ENCODE peak calls at places on chromosomes 5 and 9, in four cellular contexts. S is HepG2, I is K562, F is H1. D is an unnamed sample.

GRCh38 chr5:32223972-32224608 is 50.0 kb upstream of the GOLPH3 start:
- DNase-seq in F (peak), I (no peak), S (peak), D (peak)

GRCh38 chr5:169300468-169301385 is at the start of gene SLIT3:
- DNase-seq in F (peak), I (peak), S (no peak), D (peak)

GRCh38 chr5:35050541-35051126 is 2.9 kb upstream of the AGXT2 start:
- DNase-seq in S (peak), F (no peak), I (no peak), D (no peak)

GRCh38 chr5:150710165-150710564 is 9.3 kb upstream of the RBM22 start:
- DNase-seq in F (no peak), S (no peak), I (peak), D (peak)

GRCh38 chr9:111992523-111992922 is 95.9 kb downstream of the UGCG start:
- DNase-seq in F (no peak), S (no peak), I (no peak), D (no peak)

GRCh38 chr5:168262042-168262743 is 29.3 kb upstream of the WWC1 start:
- DNase-seq in F (no peak), S (no peak), I (no peak), D (no peak)

GRCh38 chr5:116650544-116650943 is 75.9 kb upstream of the SEMA6A start:
- DNase-seq in S (no peak), F (no peak), I (no peak), D (no peak)

GRCh38 chr5:168153263-168153930 is 138.0 kb upstream of the WWC1 start:
- DNase-seq in S (no peak), F (no peak), I (no peak), D (no peak)

GRCh38 chr9:31137151-31137849 is 1247.1 kb upstream of the ACO1 start:
- DNase-seq in I (no peak), F (no peak), S (peak), D (no peak)

GRCh38 chr5:28576022-28576421 is 1537.6 kb upstream of the CDH9 start:
- DNase-seq in S (peak), I (no peak), F (no peak), D (no peak)

GRCh38 chr5:144332265-144332664 is 161.6 kb downstream of the KCTD16 start:
- DNase-seq in F (no peak), I (no peak), S (no peak), D (peak)

GRCh38 chr9:98484218-98484617 is 224.5 kb downstream of the GABBR2 start:
- DNase-seq in I (no peak), S (no peak), F (no peak), D (peak)

GRCh38 chr5:139027150-139027549 is 152.0 kb upstream of the LRRTM2 start:
- DNase-seq in F (no peak), I (no peak), S (no peak), D (no peak)

GRCh38 chr9:549425-549997 is 292.0 kb upstream of the DMRT1 start:
- DNase-seq in F (no peak), S (no peak), I (no peak), D (no peak)

GRCh38 chr5:92810036-92810435 is 771.0 kb downstream of the NR2F1-AS1 start:
- DNase-seq in I (no peak), S (no peak), F (no peak), D (no peak)

GRCh38 chr5:39363217-39363616 is 1.1 kb downstream of the C9 start:
- DNase-seq in I (no peak), F (no peak), S (no peak), D (no peak)

GRCh38 chr5:125683669-125684068 is 739.5 kb upstream of the GRAMD2B start:
- DNase-seq in I (no peak), S (no peak), F (no peak), D (no peak)

GRCh38 chr5:115948013-115948605 is 14.2 kb upstream of the LVRN start:
- DNase-seq in F (no peak), S (no peak), I (no peak), D (no peak)

GRCh38 chr5:175285263-175285662 is 158.7 kb downstream of the DRD1 start:
- DNase-seq in F (no peak), S (no peak), I (no peak), D (no peak)

GRCh38 chr5:149439899-149440655 is 61.0 kb upstream of the IL17B start:
- DNase-seq in S (peak), F (peak), I (peak), D (peak)

GRCh38 chr5:72122619-72123018 is 15.3 kb downstream of the MAP1B start:
- DNase-seq in S (no peak), F (no peak), I (no peak), D (no peak)

GRCh38 chr5:175873090-175873454 is 1.7 kb downstream of the CPLX2 start:
- DNase-seq in F (no peak), S (peak), I (peak), D (peak)

GRCh38 chr5:130471-131175 is 38.7 kb downstream of the PLEKHG4B start:
- DNase-seq in S (no peak), I (no peak), F (no peak), D (no peak)

GRCh38 chr5:40603378-40603777 is 76.3 kb upstream of the PTGER4 start:
- DNase-seq in I (no peak), F (no peak), S (no peak), D (no peak)

GRCh38 chr9:98046161-98046543 is 10.4 kb upstream of the NANS start:
- DNase-seq in I (no peak), S (no peak), F (no peak), D (no peak)

GRCh38 chr9:93062364-93062763 is 3.9 kb downstream of the SUSD3 start:
- DNase-seq in F (no peak), I (no peak), S (no peak), D (no peak)

GRCh38 chr5:30845194-30845593 is 348.3 kb upstream of the CDH6 start:
- DNase-seq in F (no peak), I (no peak), S (no peak), D (no peak)
- TF ChIP-seq CHD2 in F (no peak), I (no peak), S (no peak), D (no peak)

DNA sequence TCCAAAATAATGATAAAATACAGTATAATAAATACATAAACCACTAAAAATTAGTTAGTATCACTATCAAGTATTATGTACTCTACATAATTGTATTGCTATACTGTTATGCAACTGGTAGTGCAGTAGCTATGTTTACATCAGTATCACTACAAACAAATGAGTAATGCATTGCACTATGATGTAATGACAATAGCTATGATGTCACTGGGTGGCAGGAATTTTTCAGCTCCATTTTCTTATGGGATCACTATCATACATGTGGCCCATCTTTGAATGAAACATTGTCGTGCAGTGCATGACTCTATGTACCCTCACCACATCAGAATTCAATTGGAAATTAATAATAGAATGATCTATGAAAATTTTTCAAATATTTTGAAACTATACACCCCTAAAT is 201.3 kb downstream of the MPDZ start:
- DNase-seq in S (no peak), F (no peak), I (no peak), D (no peak)
- TF ChIP-seq MAFK in S (no peak), F (no peak), I (no peak), D (no peak)

GRCh38 chr9:91043041-91043740 is 241.6 kb downstream of the SYK start:
- DNase-seq in I (no peak), F (no peak), S (no peak), D (no peak)
- TF ChIP-seq CHD2 in I (no peak), F (no peak), S (no peak), D (no peak)

GRCh38 chr5:73909474-73909873 is 283.5 kb downstream of the ARHGEF28 start:
- DNase-seq in I (no peak), S (no peak), F (no peak), D (no peak)
- TF ChIP-seq MAFK in I (no peak), S (no peak), F (no peak), D (no peak)

GRCh38 chr5:85590764-85591163 is 1027.0 kb upstream of the COX7C start:
- DNase-seq in I (no peak), S (no peak), F (no peak), D (no peak)
- TF ChIP-seq CHD2 in I (no peak), S (no peak), F (no peak), D (no peak)

DNA sequence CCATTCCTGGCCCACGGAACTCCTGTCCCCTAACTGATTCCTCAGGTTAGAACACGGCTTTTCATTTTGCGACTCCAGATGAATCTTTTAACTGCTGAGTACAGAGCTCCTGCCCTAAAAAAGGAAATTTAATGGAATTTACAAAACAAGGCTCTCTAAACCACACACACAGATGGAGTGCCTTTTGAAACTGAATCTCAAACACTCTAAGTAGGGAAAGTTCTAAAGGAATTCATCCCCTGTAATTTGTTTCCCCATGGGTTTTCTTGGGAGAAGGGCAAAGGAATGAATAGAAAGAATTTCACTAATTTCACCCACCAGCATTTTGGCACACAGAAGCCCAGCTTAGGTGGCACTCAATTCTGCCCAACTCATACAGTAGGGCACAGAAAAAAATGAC is 106.5 kb downstream of the THBS4 start:
- DNase-seq in I (no peak), S (no peak), F (no peak), D (no peak)
- TF ChIP-seq MAFK in I (no peak), S (no peak), F (no peak), D (no peak)

DNA sequence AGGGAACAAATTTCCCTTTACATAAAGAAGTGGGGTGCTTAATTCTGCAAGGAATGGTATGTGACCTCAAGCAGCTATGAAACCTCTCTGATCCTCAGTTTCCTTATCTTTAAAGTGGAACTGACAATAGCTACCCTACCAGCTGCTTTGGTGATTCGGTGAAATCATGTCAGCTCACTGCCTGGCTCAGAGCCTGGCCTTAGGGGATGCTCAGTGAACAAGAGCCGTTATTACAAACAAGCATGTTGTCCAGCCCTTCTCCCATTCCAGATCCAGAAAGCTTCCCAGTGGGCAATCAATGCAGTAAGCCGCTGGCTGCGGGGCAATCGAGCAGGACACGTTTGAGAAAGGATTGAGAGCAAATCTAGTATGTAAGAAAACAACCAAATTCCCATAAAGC is 371.6 kb downstream of the TMEM232 start:
- DNase-seq in S (no peak), F (no peak), I (no peak), D (no peak)
- TF ChIP-seq CHD2 in S (no peak), F (no peak), I (no peak), D (no peak)

DNA sequence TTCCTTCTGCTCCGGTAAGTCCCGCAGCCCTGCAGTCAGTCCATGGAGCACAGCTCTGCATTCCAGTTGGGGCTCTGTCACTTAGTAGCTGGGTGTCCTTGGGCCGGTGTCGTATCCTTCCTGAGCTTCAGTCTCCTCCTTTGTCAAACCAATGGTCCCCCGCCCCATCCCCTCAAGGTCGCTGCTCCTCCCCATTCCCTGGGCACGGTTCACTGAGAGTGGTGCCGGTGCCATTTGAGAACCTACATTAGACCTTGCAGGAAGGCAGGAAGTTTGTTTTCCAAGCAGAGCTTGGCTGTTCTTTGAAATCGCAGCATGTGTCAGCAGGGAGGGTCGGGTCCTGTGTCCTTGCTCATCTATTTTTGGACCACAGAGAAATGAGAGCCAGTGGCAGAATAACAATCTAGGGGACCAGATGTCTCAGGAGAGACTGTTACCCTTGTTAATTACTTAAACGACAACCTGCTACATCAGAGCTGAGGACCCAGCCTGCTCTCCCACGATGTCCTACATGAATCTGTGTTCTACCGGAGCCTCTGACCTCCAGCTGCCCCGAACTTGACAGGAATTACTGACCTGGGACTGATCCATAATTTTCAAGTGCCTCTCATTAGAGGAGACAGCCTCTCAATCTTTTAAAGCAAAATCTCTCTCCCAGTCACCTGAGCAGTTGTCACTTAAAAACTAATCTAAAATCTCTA is 21.7 kb upstream of the BARHL1 start:
- DNase-seq in S (no peak), I (no peak), F (no peak), D (no peak)
- TF ChIP-seq MAFK in S (no peak), I (no peak), F (no peak), D (no peak)

DNA sequence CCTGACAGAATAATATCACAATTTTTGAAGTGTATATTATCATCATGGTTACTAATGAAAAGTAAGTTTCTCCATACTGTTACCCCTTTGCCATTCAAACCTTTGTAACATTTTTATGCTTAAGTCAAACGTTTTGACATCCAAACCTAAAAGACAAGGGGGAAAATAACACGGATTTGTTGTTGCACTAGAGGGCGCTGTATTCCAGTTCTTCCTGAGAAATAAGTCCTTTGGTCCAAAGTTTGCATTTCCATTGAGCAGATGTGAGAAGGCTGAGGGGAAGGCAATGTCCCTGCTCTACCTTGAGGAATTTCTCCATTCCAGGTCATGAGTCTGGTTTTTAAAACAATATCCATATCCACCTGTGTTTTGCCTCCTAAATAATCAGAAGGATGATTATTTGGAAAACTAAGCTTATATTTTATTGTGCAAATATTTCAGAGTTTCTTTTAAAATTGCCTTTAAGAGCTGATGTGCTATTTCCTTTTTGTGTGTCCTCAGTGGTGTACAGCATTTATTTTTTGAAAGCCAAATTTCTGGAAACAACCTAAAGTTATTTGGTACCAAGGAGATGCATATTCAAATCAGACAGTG is 9.7 kb downstream of the LECT2 start:
- DNase-seq in S (peak), I (peak), F (no peak), D (peak)
- TF ChIP-seq CHD2 in S (no peak), I (no peak), F (no peak), D (no peak)

D was measured in A549.